ENCODE peak calls at places on chromosomes 3 and 15, in seven cellular contexts. One of them, this sample, is unnamed.
A peak's percentile ranks its signal among the peaks of the same experiment; 100 is the strongest.

GRCh38 chr15:90957105-90957790 is 2.6 kb downstream of the RCCD1 start:
- DNase-seq in GM04504: no peak
- DNase-seq in endothelial cell: peak; percentile 41
- DNase-seq in A172: no peak
- DNase-seq in globus pallidus: no peak
- DNase-seq in AG04450: no peak
- DNase-seq in astrocyte: peak; percentile 25
- DNase-seq in this sample: peak; percentile 23

GRCh38 chr15:101116681-101116976 is 135.2 kb downstream of the CHSY1 start:
- DNase-seq in astrocyte: no peak
- DNase-seq in AG04450: no peak
- DNase-seq in globus pallidus: no peak
- DNase-seq in A172: no peak
- DNase-seq in GM04504: no peak
- DNase-seq in endothelial cell: no peak
- DNase-seq in this sample: no peak

GRCh38 chr15:65916664-65917406 is 47.5 kb downstream of the RAB11A start:
- DNase-seq in AG04450: peak; percentile 24
- DNase-seq in endothelial cell: peak; percentile 68
- DNase-seq in A172: peak; percentile 63
- DNase-seq in GM04504: peak; percentile 31
- DNase-seq in globus pallidus: peak; percentile 74
- DNase-seq in astrocyte: peak; percentile 42
- DNase-seq in this sample: peak; percentile 63

GRCh38 chr3:11211531-11212300 is 57.4 kb downstream of the HRH1 start:
- DNase-seq in endothelial cell: no peak
- DNase-seq in astrocyte: peak; percentile 65
- DNase-seq in GM04504: no peak
- DNase-seq in globus pallidus: no peak
- DNase-seq in AG04450: no peak
- DNase-seq in A172: peak; percentile 71
- DNase-seq in this sample: peak; percentile 59

GRCh38 chr15:66771351-66771650 is 69.3 kb downstream of the SMAD6 start:
- DNase-seq in AG04450: no peak
- DNase-seq in A172: no peak
- DNase-seq in endothelial cell: no peak
- DNase-seq in astrocyte: no peak
- DNase-seq in GM04504: no peak
- DNase-seq in globus pallidus: no peak
- DNase-seq in this sample: no peak

GRCh38 chr3:23495507-23495906 is 292.4 kb downstream of the UBE2E2 start:
- DNase-seq in globus pallidus: no peak
- DNase-seq in endothelial cell: no peak
- DNase-seq in GM04504: no peak
- DNase-seq in astrocyte: peak; percentile 51
- DNase-seq in A172: peak; percentile 19
- DNase-seq in AG04450: no peak
- DNase-seq in this sample: peak; percentile 58

GRCh38 chr3:151580592-151580991 is 119.7 kb upstream of the IGSF10 start:
- DNase-seq in astrocyte: peak; percentile 97
- DNase-seq in endothelial cell: no peak
- DNase-seq in globus pallidus: no peak
- DNase-seq in AG04450: peak; percentile 49
- DNase-seq in GM04504: peak; percentile 77
- DNase-seq in A172: peak; percentile 93
- DNase-seq in this sample: peak; percentile 98

GRCh38 chr3:111831840-111832239 is 27.2 kb upstream of the PHLDB2 start:
- DNase-seq in GM04504: no peak
- DNase-seq in globus pallidus: no peak
- DNase-seq in astrocyte: peak; percentile 83
- DNase-seq in A172: peak; percentile 17
- DNase-seq in AG04450: no peak
- DNase-seq in endothelial cell: no peak
- DNase-seq in this sample: peak; percentile 74

This sample was measured in amniotic epithelial cell.